ENCODE peak calls at places on chromosomes 5 and 9, in seven cellular contexts. V, L, E, S, Y, F and U are unnamed samples.
A peak's percentile ranks its signal among the peaks of the same experiment; 100 is the strongest.

GRCh38 chr5:157956271-157956885 is 97.4 kb upstream of the CLINT1 start:
- DNase-seq in V (no peak), L (no peak), E (no peak), S (no peak), Y (no peak), F (no peak), U (no peak)

GRCh38 chr5:153835891-153836515 is 202.7 kb downstream of the FAM114A2 start:
- DNase-seq in V (no peak), L (no peak), E (no peak), S (no peak), Y (no peak), F (no peak), U (no peak)

GRCh38 chr5:142881076-142881466 is 110.9 kb downstream of the ARHGAP26 start:
- DNase-seq in V (no peak), L (no peak), E (no peak), S (no peak), Y (no peak), F (peak; percentile 72), U (no peak)

GRCh38 chr9:81874926-81875325 is 53.3 kb upstream of the SPATA31D4 start:
- DNase-seq in V (no peak), L (no peak), E (no peak), S (no peak), Y (no peak), F (peak; percentile 91), U (no peak)

GRCh38 chr5:113367586-113367985 is 67.2 kb downstream of the TSSK1B start:
- DNase-seq in V (no peak), L (no peak), E (no peak), S (no peak), Y (no peak), F (no peak), U (no peak)

GRCh38 chr5:75053286-75054109 is 1.1 kb upstream of the GCNT4 start:
- DNase-seq in V (peak; percentile 72), L (peak; percentile 79), E (peak; percentile 39), S (peak; percentile 68), Y (peak; percentile 76), F (peak; percentile 73), U (peak; percentile 79)

GRCh38 chr9:136434580-136435169 is 5.0 kb downstream of the INPP5E start:
- DNase-seq in V (no peak), L (no peak), E (no peak), S (no peak), Y (no peak), F (no peak), U (peak; percentile 57)

GRCh38 chr9:83622433-83622813 is 520 bp upstream of the IDNK start:
- DNase-seq in V (no peak), L (no peak), E (no peak), S (no peak), Y (no peak), F (no peak), U (no peak)

GRCh38 chr5:133945561-133945960 is 22.9 kb downstream of the C5orf15 start:
- DNase-seq in V (no peak), L (no peak), E (no peak), S (no peak), Y (no peak), F (peak; percentile 52), U (no peak)

GRCh38 chr9:107548298-107549142 is 59.0 kb upstream of the KLF4 start:
- DNase-seq in V (peak; percentile 42), L (peak; percentile 9), E (no peak), S (no peak), Y (no peak), F (peak; percentile 88), U (no peak)

GRCh38 chr5:84682531-84682930 is 297.9 kb upstream of the EDIL3 start:
- DNase-seq in V (no peak), L (no peak), E (no peak), S (no peak), Y (no peak), F (no peak), U (no peak)

GRCh38 chr9:134057751-134058701 is 9.8 kb downstream of the BRD3 start:
- DNase-seq in V (peak; percentile 86), L (no peak), E (no peak), S (peak; percentile 18), Y (peak; percentile 20), F (no peak), U (peak; percentile 64)

GRCh38 chr9:134059661-134060395 is 8.0 kb downstream of the BRD3 start:
- DNase-seq in V (peak; percentile 39), L (no peak), E (no peak), S (no peak), Y (peak; percentile 26), F (no peak), U (no peak)

GRCh38 chr9:134058716-134059115 is 9.1 kb downstream of the BRD3 start:
- DNase-seq in V (peak; percentile 61), L (no peak), E (no peak), S (no peak), Y (peak; percentile 24), F (peak; percentile 31), U (peak; percentile 51)

GRCh38 chr9:134060546-134060945 is 7.3 kb downstream of the BRD3 start:
- DNase-seq in V (no peak), L (no peak), E (no peak), S (no peak), Y (peak; percentile 5), F (no peak), U (no peak)

GRCh38 chr9:134059188-134059641 is 8.6 kb downstream of the BRD3 start:
- DNase-seq in V (peak; percentile 21), L (no peak), E (no peak), S (no peak), Y (peak; percentile 23), F (no peak), U (no peak)
- H3K36me3 ChIP-seq in V (no peaks in the 10 kb centered on the region), L (no peaks in the 10 kb centered on the region), E (no peaks in the 10 kb centered on the region), S (no peaks in the 10 kb centered on the region), Y (no peaks in the 10 kb centered on the region), F (no peaks in the 10 kb centered on the region), U (no peaks in the 10 kb centered on the region)

GRCh38 chr5:132496631-132497487 is 6.3 kb upstream of the IRF1 start:
- DNase-seq in V (peak; percentile 89), L (peak; percentile 94), E (peak; percentile 92), S (peak; percentile 90), Y (peak; percentile 93), F (peak; percentile 72), U (peak; percentile 91)

GRCh38 chr5:132495672-132496630 is 5.4 kb upstream of the IRF1 start:
- DNase-seq in V (peak; percentile 88), L (peak; percentile 98), E (peak; percentile 94), S (peak; percentile 88), Y (peak; percentile 96), F (peak; percentile 71), U (peak; percentile 100)

GRCh38 chr5:132498686-132499271 is 8.2 kb upstream of the IRF1 start:
- DNase-seq in V (no peak), L (no peak), E (no peak), S (no peak), Y (peak; percentile 22), F (peak; percentile 36), U (no peak)

GRCh38 chr5:132498152-132498551 is 7.6 kb upstream of the IRF1 start:
- DNase-seq in V (peak; percentile 58), L (peak; percentile 69), E (peak; percentile 42), S (no peak), Y (peak; percentile 60), F (peak; percentile 29), U (peak; percentile 84)

DNA sequence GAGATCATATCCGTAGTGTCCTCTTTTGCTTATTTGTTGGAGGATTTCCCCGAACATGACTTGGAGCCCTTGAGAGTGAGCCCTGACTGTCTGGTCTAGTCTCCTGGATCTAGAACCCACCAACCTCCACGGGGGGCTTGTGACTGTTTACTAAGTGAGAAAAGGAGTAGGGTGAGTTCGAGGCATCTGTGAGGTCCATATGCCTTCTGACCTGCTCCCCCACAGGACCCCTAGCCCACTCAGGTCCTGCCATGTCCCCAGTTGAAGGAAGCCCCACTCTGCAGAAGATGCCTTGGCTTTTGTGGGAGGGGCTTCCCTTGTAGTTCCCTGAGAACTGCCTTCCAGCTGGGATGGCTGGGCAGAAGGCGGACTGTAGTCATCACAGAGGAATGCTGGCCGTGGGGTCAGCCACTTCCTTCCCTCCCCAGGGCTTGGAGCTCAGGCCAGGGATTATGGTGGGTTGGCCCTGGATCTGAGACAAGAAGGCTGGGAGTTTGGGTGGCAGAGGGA is 7.0 kb upstream of the IRF1 start:
- DNase-seq in V (peak; percentile 75), L (peak; percentile 72), E (peak; percentile 71), S (peak; percentile 69), Y (peak; percentile 63), F (peak; percentile 91), U (peak; percentile 95)
- H3K4me1 ChIP-seq in V (peaks cover 34% of the 10 kb centered on the region), L (peaks cover 61% of the 10 kb centered on the region), E (peaks cover 56% of the 10 kb centered on the region), S (peaks cover 11% of the 10 kb centered on the region), Y (peaks cover 85% of the 10 kb centered on the region), F (peaks cover 39% of the 10 kb centered on the region), U (peaks cover 25% of the 10 kb centered on the region)

GRCh38 chr9:95073918-95074317 is 243.6 kb downstream of the FANCC start:
- DNase-seq in V (no peak), L (no peak), E (no peak), S (no peak), Y (peak; percentile 17), F (no peak), U (no peak)

GRCh38 chr9:95074632-95075269 is 242.8 kb downstream of the FANCC start:
- DNase-seq in V (no peak), L (peak; percentile 82), E (no peak), S (no peak), Y (peak; percentile 28), F (no peak), U (no peak)

GRCh38 chr9:95071925-95072324 is 245.6 kb downstream of the FANCC start:
- DNase-seq in V (no peak), L (no peak), E (no peak), S (no peak), Y (no peak), F (no peak), U (no peak)

GRCh38 chr9:95071450-95071849 is 246.1 kb downstream of the FANCC start:
- DNase-seq in V (no peak), L (no peak), E (no peak), S (no peak), Y (no peak), F (no peak), U (no peak)

DNA sequence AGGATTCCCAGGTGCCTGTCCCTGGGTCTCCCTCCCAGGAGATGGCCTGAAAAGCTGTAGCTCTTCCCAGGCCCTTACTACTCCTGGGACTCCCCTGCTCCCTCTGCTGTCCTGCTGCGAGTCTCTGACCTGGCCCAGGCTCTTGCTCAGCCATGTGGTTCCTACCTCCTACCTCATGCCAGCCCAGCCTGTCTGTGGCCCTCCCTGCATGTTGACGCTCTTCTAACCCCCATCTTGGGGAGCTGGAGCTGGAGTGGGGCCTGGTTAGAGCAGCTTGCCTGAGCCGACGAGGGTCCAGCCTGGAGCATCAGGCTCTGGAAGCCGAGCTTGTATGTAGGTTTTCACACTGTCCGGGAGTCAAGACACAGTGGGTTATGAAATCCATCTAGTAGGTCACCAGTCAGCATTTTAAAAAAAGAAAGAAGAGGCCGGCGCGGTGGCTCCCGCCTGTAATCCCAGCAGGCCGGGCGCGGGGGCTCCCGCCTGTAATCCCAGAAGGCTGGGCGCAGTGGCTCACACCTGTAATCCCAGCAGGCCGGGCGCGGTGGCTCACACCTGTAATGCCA is 244.4 kb downstream of the FANCC start:
- DNase-seq in V (no peak), L (no peak), E (no peak), S (no peak), Y (peak; percentile 29), F (no peak), U (no peak)
- H3K36me3 ChIP-seq in V (no peaks in the 10 kb centered on the region), L (peaks cover 2% of the 10 kb centered on the region), E (peaks cover 35% of the 10 kb centered on the region), S (no peaks in the 10 kb centered on the region), Y (no peaks in the 10 kb centered on the region), F (peaks cover 27% of the 10 kb centered on the region), U (peaks cover 81% of the 10 kb centered on the region)

DNA sequence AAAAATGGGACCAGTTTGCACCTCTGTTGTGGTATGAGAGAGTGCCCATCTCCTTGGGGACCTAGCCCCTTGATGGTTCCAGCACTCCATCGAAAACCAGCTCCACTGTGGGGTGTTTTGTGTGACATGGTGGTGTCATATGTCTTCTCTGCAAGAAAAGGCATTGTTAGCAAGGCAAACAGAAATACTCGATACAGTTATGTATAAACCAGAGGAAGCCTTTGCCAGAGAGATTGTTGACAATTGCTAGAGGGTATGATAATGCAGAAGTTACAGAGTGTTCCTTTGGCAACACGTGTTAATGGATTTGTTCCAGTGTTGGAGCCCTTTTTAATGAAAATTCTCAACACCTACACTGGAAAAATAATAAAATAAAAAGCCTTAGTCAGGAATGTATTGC is 270.4 kb upstream of the DMRT1 start:
- DNase-seq in V (no peak), L (peak; percentile 38), E (no peak), S (no peak), Y (no peak), F (no peak), U (no peak)
- H3K4me1 ChIP-seq in V (no peaks in the 10 kb centered on the region), L (peaks cover 86% of the 10 kb centered on the region), E (peaks cover 61% of the 10 kb centered on the region), S (peaks cover 5% of the 10 kb centered on the region), Y (peaks cover 54% of the 10 kb centered on the region), F (peaks cover 3% of the 10 kb centered on the region), U (peaks cover 18% of the 10 kb centered on the region)